ENCODE peak calls at places on chromosome 21, in four cellular contexts. F is NCI-H1105 treated with DMSO at 0.1 percent for 48 hours; I is stimulated activated CD4-positive, alpha-beta T cell treated with anti-CD3 and anti-CD28 coated beads, Interleukin-1b, Interleukin-23, amount 100 ng/mL, for 24 hours; W is ACHN. D is an unnamed sample.

GRCh38 chr21:45535341-45536081 is 6.7 kb downstream of the SLC19A1 start:
- DNase-seq in I (no peak), W (no peak), F (no peak), D (no peak)

GRCh38 chr21:41819236-41819855 is 52.5 kb upstream of the RIPK4 start:
- DNase-seq in F (no peak), W (no peak), I (no peak), D (no peak)

GRCh38 chr21:45427331-45428271 is 22.6 kb downstream of the COL18A1 start:
- DNase-seq in W (peak; percentile 94), I (no peak), F (no peak), D (no peak)

GRCh38 chr21:39911286-39911685 is 44.0 kb downstream of the PCP4 start:
- DNase-seq in I (no peak), W (peak; percentile 48), F (peak; percentile 50), D (no peak)

GRCh38 chr21:33587792-33588484 is 546 bp downstream of the DONSON start:
- DNase-seq in I (no peak), F (peak; percentile 41), W (peak; percentile 38), D (peak; percentile 56)

GRCh38 chr21:45019076-45019886 is 55.1 kb upstream of the ADARB1 start:
- DNase-seq in W (no peak), F (no peak), I (no peak), D (no peak)

GRCh38 chr21:35855463-35855862 is 204.9 kb downstream of the SETD4 start:
- DNase-seq in W (no peak), I (no peak), F (no peak), D (no peak)

GRCh38 chr21:44394733-44395132 is 41.3 kb downstream of the TRPM2 start:
- DNase-seq in F (no peak), W (no peak), I (no peak), D (no peak)

GRCh38 chr21:42079939-42080787 is 9.0 kb downstream of the UMODL1 start:
- DNase-seq in W (no peak), I (no peak), F (no peak), D (no peak)

GRCh38 chr21:34679056-34679455 is 10.3 kb downstream of the CLIC6 start:
- DNase-seq in W (no peak), F (no peak), I (no peak), D (no peak)